ENCODE peak calls at places on chromosomes 7 and 10, in four cellular contexts. J, U, A and N are unnamed samples.

GRCh38 chr10:119478111-119479047 is 64.1 kb downstream of the RGS10 start:
- DNase-seq in J (no peak), A (no peak), U (no peak), N (no peak)

GRCh38 chr7:74256446-74257408 is 2.5 kb upstream of the RFC2 start:
- DNase-seq in J (no peak), A (no peak), U (no peak), N (peak; percentile 77)

GRCh38 chr7:55977831-55978230 is 13.4 kb downstream of the NIPSNAP2 start:
- DNase-seq in J (no peak), U (no peak), A (no peak), N (no peak)

GRCh38 chr10:126908225-126908624 is 3.0 kb downstream of the DOCK1 start:
- DNase-seq in A (no peak), U (no peak), J (no peak), N (peak; percentile 3)

GRCh38 chr10:19819419-19820033 is 3.3 kb downstream of the PLXDC2 start:
- DNase-seq in J (no peak), A (no peak), U (peak; percentile 71), N (no peak)

GRCh38 chr7:46932656-46933424 is 649.1 kb downstream of the TNS3 start:
- DNase-seq in J (no peak), A (no peak), U (peak; percentile 28), N (no peak)

GRCh38 chr10:121088524-121088923 is 237.4 kb downstream of the WDR11 start:
- DNase-seq in U (no peak), A (no peak), J (no peak), N (no peak)

GRCh38 chr7:140176271-140176701 is 497 bp downstream of the KDM7A start:
- DNase-seq in J (no peak), U (no peak), A (no peak), N (no peak)

GRCh38 chr10:38038107-38038931 is 27.8 kb downstream of the ZNF33A start:
- DNase-seq in U (no peak), A (no peak), J (no peak), N (no peak)

GRCh38 chr10:10788761-10789160 is 228.9 kb upstream of the CELF2 start:
- DNase-seq in J (no peak), A (no peak), U (no peak), N (no peak)

GRCh38 chr10:7551891-7552731 is 114.7 kb downstream of the ITIH5 start:
- DNase-seq in A (no peak), J (no peak), U (no peak), N (no peak)

GRCh38 chr7:128031901-128032604 is 816 bp upstream of the LRRC4 start:
- DNase-seq in U (no peak), J (peak; percentile 48), A (peak; percentile 38), N (no peak)

GRCh38 chr10:89352039-89352597 is 24.3 kb downstream of the IFIT3 start:
- DNase-seq in J (peak; percentile 64), A (no peak), U (peak; percentile 56), N (peak; percentile 59)

GRCh38 chr7:82263880-82264751 is 179.5 kb downstream of the CACNA2D1 start:
- DNase-seq in J (no peak), U (no peak), A (no peak), N (no peak)

GRCh38 chr7:41187322-41187721 is 515.6 kb downstream of the INHBA start:
- DNase-seq in U (no peak), A (no peak), J (no peak), N (no peak)

GRCh38 chr10:76492026-76492425 is 1060.6 kb downstream of the LRMDA start:
- DNase-seq in J (no peak), A (no peak), U (no peak), N (no peak)

GRCh38 chr10:67785098-67785497 is 52.9 kb downstream of the DNAJC12 start:
- DNase-seq in J (no peak), A (no peak), U (no peak), N (no peak)

GRCh38 chr10:45373783-45374450 is at the start of gene ALOX5:
- DNase-seq in J (peak; percentile 89), U (peak; percentile 80), A (peak; percentile 78), N (peak; percentile 89)

GRCh38 chr10:110067960-110068770 is 60.4 kb downstream of the ADD3 start:
- DNase-seq in A (no peak), J (no peak), U (peak; percentile 35), N (peak; percentile 53)

GRCh38 chr10:107546239-107546638 is 381.7 kb upstream of the SORCS1 start:
- DNase-seq in U (no peak), A (no peak), J (no peak), N (no peak)

GRCh38 chr7:116800594-116800993 is 61.8 kb upstream of the CAPZA2 start:
- DNase-seq in U (no peak), J (no peak), A (no peak), N (no peak)

GRCh38 chr7:116797611-116798010 is 64.8 kb upstream of the CAPZA2 start:
- DNase-seq in U (peak; percentile 59), J (no peak), A (no peak), N (no peak)

GRCh38 chr7:116796471-116796870 is 65.9 kb upstream of the CAPZA2 start:
- DNase-seq in U (no peak), A (no peak), J (no peak), N (no peak)

GRCh38 chr7:116799912-116800311 is 62.5 kb upstream of the CAPZA2 start:
- DNase-seq in J (no peak), U (no peak), A (no peak), N (no peak)

DNA sequence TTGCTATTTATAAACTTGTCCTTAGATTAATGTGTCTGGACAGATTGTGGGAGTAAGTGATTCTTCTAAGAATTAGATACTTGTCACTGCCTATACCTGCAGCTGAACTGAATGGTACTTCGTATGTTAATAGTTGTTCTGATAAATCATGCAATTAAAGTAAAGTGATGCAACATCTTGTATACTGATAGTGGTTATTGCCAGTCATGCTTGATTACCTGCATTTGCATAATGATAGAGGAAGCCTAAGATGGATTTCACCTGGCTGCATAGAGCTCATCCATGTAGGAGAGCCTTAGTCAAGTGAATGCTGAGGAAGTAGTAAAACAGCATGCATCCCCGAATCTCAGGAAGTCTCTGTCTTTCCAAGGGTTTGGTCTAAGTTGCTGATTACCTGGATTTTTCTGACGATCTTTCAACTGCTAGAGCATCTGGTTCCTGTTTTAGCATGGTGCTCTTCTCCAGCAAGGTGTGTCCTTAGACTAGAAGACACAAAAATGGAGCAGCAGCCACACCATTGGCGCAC is 64.1 kb upstream of the CAPZA2 start:
- DNase-seq in J (no peak), A (no peak), U (no peak), N (no peak)
- H3K4me1 ChIP-seq in J (peaks cover 5% of the 10 kb centered on the region), A (peaks cover 7% of the 10 kb centered on the region), U (no peaks in the 10 kb centered on the region), N (peaks cover 2% of the 10 kb centered on the region)

DNA sequence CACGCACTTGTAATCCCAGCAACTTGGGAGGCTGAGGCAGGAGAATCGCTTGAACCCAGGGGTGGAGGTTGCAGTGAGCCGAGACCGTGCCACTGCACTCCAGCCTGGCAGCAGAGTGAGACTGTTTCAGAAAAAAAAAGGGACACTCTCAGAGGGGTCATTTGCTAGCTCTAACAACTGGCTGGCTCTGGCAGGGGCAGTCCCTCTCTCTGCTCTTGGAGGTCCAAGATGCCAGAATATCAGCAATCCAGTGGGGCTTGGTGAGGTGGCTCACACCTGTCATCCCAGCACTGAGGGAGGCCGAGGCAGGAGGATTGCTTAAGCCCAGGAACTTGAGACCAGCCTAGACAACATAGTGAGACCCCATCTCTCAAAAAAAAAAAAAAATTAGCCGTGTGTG is 2.5 kb upstream of the PILRA start:
- DNase-seq in A (no peak), U (no peak), J (no peak), N (peak; percentile 30)
- H3K4me1 ChIP-seq in A (no peaks in the 10 kb centered on the region), U (no peaks in the 10 kb centered on the region), J (peaks cover 78% of the 10 kb centered on the region), N (no peaks in the 10 kb centered on the region)

GRCh38 chr10:33240265-33240664 is 94.2 kb downstream of the NRP1 start:
- DNase-seq in J (no peak), U (no peak), A (no peak), N (no peak)
- H3K4me1 ChIP-seq in J (peaks cover 9% of the 10 kb centered on the region), U (no peaks in the 10 kb centered on the region), A (no peaks in the 10 kb centered on the region), N (no peaks in the 10 kb centered on the region)

DNA sequence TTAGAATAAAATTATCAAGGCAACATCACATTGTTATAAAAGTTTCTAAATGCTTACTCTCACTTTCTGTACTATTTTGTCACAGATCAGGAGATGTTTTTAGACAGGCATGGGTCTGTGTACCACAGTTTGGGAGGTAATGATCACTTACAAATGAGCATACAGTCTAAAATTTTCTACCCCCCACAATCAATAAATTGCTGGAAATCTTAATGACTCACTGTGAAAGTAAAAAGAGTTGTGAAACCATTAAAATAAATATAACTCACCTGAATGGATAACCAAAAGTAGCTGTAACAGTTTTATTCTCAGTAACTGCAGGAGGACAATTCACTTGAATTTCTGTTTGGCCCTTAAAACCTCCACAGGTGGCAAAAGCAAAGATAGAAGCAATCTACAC is 13.2 kb downstream of the SYPL1 start:
- DNase-seq in A (no peak), J (no peak), U (no peak), N (no peak)
- H3K4me1 ChIP-seq in A (peaks cover 10% of the 10 kb centered on the region), J (peaks cover 7% of the 10 kb centered on the region), U (no peaks in the 10 kb centered on the region), N (peaks cover 4% of the 10 kb centered on the region)

GRCh38 chr7:17140421-17140820 is 158.0 kb upstream of the AHR start:
- DNase-seq in J (no peak), U (no peak), A (no peak), N (no peak)
- H3K4me1 ChIP-seq in J (peaks cover 25% of the 10 kb centered on the region), U (no peaks in the 10 kb centered on the region), A (peaks cover 5% of the 10 kb centered on the region), N (no peaks in the 10 kb centered on the region)